ENCODE peak calls at places on chromosomes 2 and 18, in six cellular contexts. One of them, this sample, is unnamed.
A peak's percentile ranks its signal among the peaks of the same experiment; 100 is the strongest.

GRCh38 chr2:1755436-1756191 is 11.3 kb upstream of the PXDN start:
- DNase-seq in mammary epithelial cell: no peak
- DNase-seq in endothelial cell of umbilical vein: peak; percentile 21
- DNase-seq in SK-N-SH: no peak
- DNase-seq in H1: no peak
- DNase-seq in IMR-90: peak; percentile 97
- DNase-seq in this sample: no peak

GRCh38 chr2:21715865-21716264 is 592.1 kb downstream of the TDRD15 start:
- DNase-seq in mammary epithelial cell: no peak
- DNase-seq in endothelial cell of umbilical vein: no peak
- DNase-seq in SK-N-SH: no peak
- DNase-seq in H1: no peak
- DNase-seq in IMR-90: no peak
- DNase-seq in this sample: no peak

GRCh38 chr2:9291331-9291730 is 84.7 kb downstream of the ASAP2 start:
- DNase-seq in mammary epithelial cell: no peak
- DNase-seq in endothelial cell of umbilical vein: no peak
- DNase-seq in SK-N-SH: no peak
- DNase-seq in H1: no peak
- DNase-seq in IMR-90: peak; percentile 38
- DNase-seq in this sample: no peak

GRCh38 chr2:6492573-6492972 is 373.1 kb downstream of the CMPK2 start:
- DNase-seq in mammary epithelial cell: no peak
- DNase-seq in endothelial cell of umbilical vein: no peak
- DNase-seq in SK-N-SH: no peak
- DNase-seq in H1: no peak
- DNase-seq in IMR-90: no peak
- DNase-seq in this sample: no peak

GRCh38 chr2:189880429-189880828 is 96.2 kb downstream of the PMS1 start:
- DNase-seq in mammary epithelial cell: no peak
- DNase-seq in endothelial cell of umbilical vein: peak; percentile 6
- DNase-seq in SK-N-SH: no peak
- DNase-seq in H1: no peak
- DNase-seq in IMR-90: no peak
- DNase-seq in this sample: no peak

GRCh38 chr18:51330739-51331138 is 133.3 kb upstream of the MEX3C start:
- DNase-seq in mammary epithelial cell: no peak
- DNase-seq in endothelial cell of umbilical vein: no peak
- DNase-seq in SK-N-SH: no peak
- DNase-seq in H1: no peak
- DNase-seq in IMR-90: no peak
- DNase-seq in this sample: no peak

GRCh38 chr2:67214585-67215184 is 182.4 kb upstream of the ETAA1 start:
- DNase-seq in mammary epithelial cell: no peak
- DNase-seq in endothelial cell of umbilical vein: no peak
- DNase-seq in SK-N-SH: peak; percentile 8
- DNase-seq in H1: no peak
- DNase-seq in IMR-90: no peak
- DNase-seq in this sample: no peak

GRCh38 chr2:128537646-128538045 is 219.0 kb upstream of the HS6ST1 start:
- DNase-seq in mammary epithelial cell: no peak
- DNase-seq in endothelial cell of umbilical vein: no peak
- DNase-seq in SK-N-SH: no peak
- DNase-seq in H1: no peak
- DNase-seq in IMR-90: no peak
- DNase-seq in this sample: no peak

GRCh38 chr18:77081387-77081773 is 51.2 kb downstream of the MBP start:
- DNase-seq in mammary epithelial cell: no peak
- DNase-seq in endothelial cell of umbilical vein: no peak
- DNase-seq in SK-N-SH: no peak
- DNase-seq in H1: no peak
- DNase-seq in IMR-90: peak; percentile 86
- DNase-seq in this sample: peak; percentile 55

GRCh38 chr2:31414601-31415241 is at the start of gene XDH:
- DNase-seq in mammary epithelial cell: peak; percentile 78
- DNase-seq in endothelial cell of umbilical vein: no peak
- DNase-seq in SK-N-SH: no peak
- DNase-seq in H1: no peak
- DNase-seq in IMR-90: no peak
- DNase-seq in this sample: peak; percentile 75
- H3K9ac ChIP-seq in mammary epithelial cell: peak within 1 kb of the TSS; percentile 56
- H3K9ac ChIP-seq in endothelial cell of umbilical vein: no peak within 1 kb of the TSS
- H3K9ac ChIP-seq in SK-N-SH: no peak within 1 kb of the TSS
- H3K9ac ChIP-seq in H1: no peak within 1 kb of the TSS
- H3K9ac ChIP-seq in IMR-90: no peak within 1 kb of the TSS
- H3K9ac ChIP-seq in this sample: peak within 1 kb of the TSS; percentile 44

GRCh38 chr2:159032156-159032555 is 63.7 kb downstream of the TANC1 start:
- DNase-seq in mammary epithelial cell: no peak
- DNase-seq in endothelial cell of umbilical vein: no peak
- DNase-seq in SK-N-SH: no peak
- DNase-seq in H1: no peak
- DNase-seq in IMR-90: no peak
- DNase-seq in this sample: no peak
- H3K27ac ChIP-seq in mammary epithelial cell: no peak overlapping the region
- H3K27ac ChIP-seq in endothelial cell of umbilical vein: no peak overlapping the region
- H3K27ac ChIP-seq in SK-N-SH: peak overlapping the region; percentile 86
- H3K27ac ChIP-seq in H1: no peak overlapping the region
- H3K27ac ChIP-seq in IMR-90: peak overlapping the region; percentile 38
- H3K27ac ChIP-seq in this sample: no peak overlapping the region

DNA sequence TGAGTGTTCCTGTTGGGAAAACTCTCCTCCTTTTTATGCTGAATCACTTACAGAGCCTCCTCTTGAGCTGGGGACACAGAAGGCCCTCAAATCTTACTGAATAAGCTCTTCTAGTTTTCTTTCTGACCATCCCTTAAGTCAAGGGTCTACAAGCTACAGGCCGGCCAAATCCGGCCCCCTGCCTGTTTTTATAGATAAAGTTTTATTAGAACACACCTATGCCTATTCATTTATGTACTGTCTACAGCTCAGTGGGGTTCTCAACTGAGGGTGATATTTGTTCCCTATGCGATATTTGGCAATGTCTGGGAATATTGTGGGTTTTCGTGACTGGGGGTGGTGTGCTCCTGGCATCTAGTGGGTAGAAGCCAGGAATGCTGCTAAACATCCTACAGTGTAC is 14.0 kb downstream of the CDC42EP3 start:
- DNase-seq in mammary epithelial cell: peak; percentile 23
- DNase-seq in endothelial cell of umbilical vein: no peak
- DNase-seq in SK-N-SH: no peak
- DNase-seq in H1: no peak
- DNase-seq in IMR-90: no peak
- DNase-seq in this sample: no peak
- H3K9ac ChIP-seq in mammary epithelial cell: no peak overlapping the region
- H3K9ac ChIP-seq in endothelial cell of umbilical vein: peak overlapping the region; percentile 66
- H3K9ac ChIP-seq in SK-N-SH: no peak overlapping the region
- H3K9ac ChIP-seq in H1: no peak overlapping the region
- H3K9ac ChIP-seq in IMR-90: no peak overlapping the region
- H3K9ac ChIP-seq in this sample: no peak overlapping the region

GRCh38 chr2:29789884-29790485 is 131.4 kb downstream of the ALK start:
- DNase-seq in mammary epithelial cell: no peak
- DNase-seq in endothelial cell of umbilical vein: no peak
- DNase-seq in SK-N-SH: no peak
- DNase-seq in H1: no peak
- DNase-seq in IMR-90: no peak
- DNase-seq in this sample: no peak
- H3K27ac ChIP-seq in mammary epithelial cell: no peak overlapping the region
- H3K27ac ChIP-seq in endothelial cell of umbilical vein: no peak overlapping the region
- H3K27ac ChIP-seq in SK-N-SH: no peak overlapping the region
- H3K27ac ChIP-seq in H1: no peak overlapping the region
- H3K27ac ChIP-seq in IMR-90: no peak overlapping the region
- H3K27ac ChIP-seq in this sample: no peak overlapping the region

DNA sequence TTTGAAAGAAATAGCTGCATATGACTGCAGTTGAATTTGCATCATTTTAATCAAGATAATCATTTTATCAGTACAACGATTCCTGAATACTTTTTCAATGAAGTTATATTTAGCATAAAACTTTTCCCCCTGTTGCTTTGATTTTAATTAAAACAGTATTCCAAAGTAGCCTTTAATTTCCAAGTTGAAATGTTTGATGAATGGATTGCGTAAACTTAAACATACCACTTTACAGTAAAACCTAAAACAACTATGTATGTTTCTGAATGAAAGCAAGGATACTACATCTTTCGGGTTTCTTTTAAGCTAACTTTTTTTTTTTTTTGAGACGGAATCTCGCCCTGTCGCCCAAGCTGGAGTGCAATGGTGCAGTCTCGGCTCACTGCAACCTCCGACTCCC is 1.4 kb downstream of the SPAST start:
- DNase-seq in mammary epithelial cell: no peak
- DNase-seq in endothelial cell of umbilical vein: no peak
- DNase-seq in SK-N-SH: no peak
- DNase-seq in H1: no peak
- DNase-seq in IMR-90: no peak
- DNase-seq in this sample: no peak
- H3K9ac ChIP-seq in mammary epithelial cell: no peak overlapping the region
- H3K9ac ChIP-seq in endothelial cell of umbilical vein: peak overlapping the region; percentile 30
- H3K9ac ChIP-seq in SK-N-SH: peak overlapping the region; percentile 74
- H3K9ac ChIP-seq in H1: no peak overlapping the region
- H3K9ac ChIP-seq in IMR-90: peak overlapping the region; percentile 94
- H3K9ac ChIP-seq in this sample: peak overlapping the region; percentile 76